ENCODE peak calls at places on chromosomes 11 and 22, in nine cellular contexts. A, E, P, B, C, W, K, Z and N are unnamed samples.

GRCh38 chr11:70912226-70912840 is 340.0 kb downstream of the SHANK2 start:
- DNase-seq in A (no peak), E (no peak), P (no peak), B (no peak), C (no peak), W (no peak), K (no peak), Z (no peak), N (no peak)

GRCh38 chr22:50683994-50684371 is 11.4 kb downstream of the SHANK3 start:
- DNase-seq in A (no peak), E (no peak), P (no peak), B (no peak), C (no peak), W (no peak), K (no peak), Z (no peak), N (no peak)

GRCh38 chr22:37282385-37282677 is at the start of gene CYTH4:
- DNase-seq in A (no peak), E (peak), P (no peak), B (no peak), C (peak), W (peak), K (no peak), Z (peak), N (no peak)

GRCh38 chr11:824292-824880 is 3.3 kb upstream of the CRACR2B start:
- DNase-seq in A (no peak), E (no peak), P (peak), B (no peak), C (no peak), W (peak), K (no peak), Z (no peak), N (no peak)

GRCh38 chr11:104946907-104947306 is 21.5 kb downstream of the CASP4 start:
- DNase-seq in A (peak), E (no peak), P (no peak), B (peak), C (no peak), W (peak), K (no peak), Z (no peak), N (peak)

GRCh38 chr22:18085188-18085587 is 7.4 kb downstream of the PEX26 start:
- DNase-seq in A (no peak), E (no peak), P (no peak), B (peak), C (no peak), W (peak), K (no peak), Z (no peak), N (no peak)

GRCh38 chr22:46195487-46196165 is 45.3 kb downstream of the PPARA start:
- DNase-seq in A (no peak), E (no peak), P (no peak), B (peak), C (no peak), W (peak), K (no peak), Z (no peak), N (no peak)

GRCh38 chr22:32723632-32724031 is 77.9 kb upstream of the TIMP3 start:
- DNase-seq in A (peak), E (peak), P (peak), B (no peak), C (peak), W (peak), K (no peak), Z (no peak), N (peak)

GRCh38 chr11:60872124-60872951 is 5.0 kb downstream of the ZP1 start:
- DNase-seq in A (peak), E (peak), P (no peak), B (no peak), C (peak), W (peak), K (no peak), Z (no peak), N (peak)

GRCh38 chr11:33039274-33040126 is at the start of gene TCP11L1:
- DNase-seq in A (peak), E (peak), P (peak), B (peak), C (peak), W (peak), K (peak), Z (peak), N (peak)

GRCh38 chr11:129589190-129589589 is 213.5 kb downstream of the BARX2 start:
- DNase-seq in A (no peak), E (no peak), P (no peak), B (no peak), C (no peak), W (no peak), K (peak), Z (no peak), N (no peak)

GRCh38 chr22:40855960-40856512 is 403 bp downstream of the ST13 start:
- DNase-seq in A (peak), E (peak), P (peak), B (peak), C (no peak), W (peak), K (peak), Z (no peak), N (peak)

GRCh38 chr11:107263865-107264563 is 193.6 kb downstream of the CWF19L2 start:
- DNase-seq in A (no peak), E (no peak), P (no peak), B (no peak), C (no peak), W (no peak), K (no peak), Z (no peak), N (no peak)

GRCh38 chr22:45608763-45609180 is 62.9 kb upstream of the ATXN10 start:
- DNase-seq in A (peak), E (no peak), P (no peak), B (peak), C (no peak), W (no peak), K (no peak), Z (no peak), N (peak)

GRCh38 chr11:61782841-61783240 is 9.6 kb downstream of the TMEM258 start:
- DNase-seq in A (no peak), E (no peak), P (no peak), B (no peak), C (no peak), W (no peak), K (no peak), Z (no peak), N (no peak)

GRCh38 chr22:30226192-30226832 is 20.2 kb downstream of the LIF start:
- DNase-seq in A (peak), E (no peak), P (no peak), B (no peak), C (no peak), W (no peak), K (no peak), Z (no peak), N (no peak)

GRCh38 chr22:31451709-31452571 is 37.7 kb downstream of the EIF4ENIF1 start:
- DNase-seq in A (peak), E (no peak), P (no peak), B (no peak), C (no peak), W (peak), K (no peak), Z (no peak), N (peak)

GRCh38 chr22:45246060-45246985 is 5.6 kb upstream of the KIAA0930 start:
- DNase-seq in A (peak), E (peak), P (no peak), B (peak), C (no peak), W (peak), K (no peak), Z (no peak), N (peak)

GRCh38 chr11:3204141-3205015 is 14.2 kb downstream of the MRGPRG start:
- DNase-seq in A (no peak), E (peak), P (no peak), B (no peak), C (no peak), W (no peak), K (no peak), Z (no peak), N (no peak)

GRCh38 chr22:35212020-35212419 is 45.3 kb upstream of the HMGXB4 start:
- DNase-seq in A (peak), E (no peak), P (no peak), B (no peak), C (no peak), W (no peak), K (no peak), Z (no peak), N (peak)

GRCh38 chr11:118229274-118229847 is 4.5 kb upstream of the JAML start:
- DNase-seq in A (no peak), E (no peak), P (no peak), B (no peak), C (no peak), W (no peak), K (no peak), Z (no peak), N (no peak)

GRCh38 chr11:94563176-94563847 is 3.9 kb upstream of the PIWIL4 start:
- DNase-seq in A (peak), E (no peak), P (no peak), B (no peak), C (no peak), W (no peak), K (no peak), Z (no peak), N (peak)